ENCODE peak calls at places on chromosomes 11 and 22, in six cellular contexts. T is OCI-LY7, B is choroid plexus epithelial cell, Z is mucosa of descending colon, V is RWPE1, M is AG10803. O is an unnamed sample.

GRCh38 chr11:3049430-3050243 is 7.6 kb downstream of the CARS1 start:
- DNase-seq in V (peak; percentile 91), B (peak; percentile 98), Z (peak; percentile 64), M (peak; percentile 96), T (peak; percentile 10), O (peak; percentile 93)

GRCh38 chr11:2778630-2779498 is 79.1 kb upstream of the KCNQ1OT1 start:
- DNase-seq in V (peak; percentile 80), B (peak; percentile 26), T (no peak), Z (peak; percentile 78), M (peak; percentile 63), O (peak; percentile 27)

GRCh38 chr11:39247570-39248137 is 2211.8 kb downstream of the LRRC4C start:
- DNase-seq in M (no peak), T (no peak), V (no peak), B (no peak), Z (no peak), O (no peak)

GRCh38 chr11:120579601-120580000 is 68.1 kb downstream of the GRIK4 start:
- DNase-seq in M (no peak), B (no peak), V (no peak), Z (no peak), T (no peak), O (no peak)

GRCh38 chr11:91776660-91777059 is 448.0 kb upstream of the FAT3 start:
- DNase-seq in V (no peak), B (no peak), T (no peak), Z (peak; percentile 28), M (no peak), O (no peak)

GRCh38 chr11:45655347-45655756 is 10.1 kb downstream of the CHST1 start:
- DNase-seq in Z (peak; percentile 79), T (peak; percentile 66), M (peak; percentile 53), V (peak; percentile 80), B (peak; percentile 88), O (peak; percentile 60)

GRCh38 chr11:69888671-69889076 is 69.5 kb upstream of the FGF3 start:
- DNase-seq in Z (peak; percentile 88), B (peak; percentile 64), M (peak; percentile 35), T (peak; percentile 64), V (peak; percentile 78), O (peak; percentile 28)

GRCh38 chr11:76371170-76371569 is 9.8 kb downstream of the THAP12 start:
- DNase-seq in B (peak; percentile 81), M (peak; percentile 50), V (peak; percentile 61), T (no peak), Z (no peak), O (peak; percentile 64)

GRCh38 chr22:28333106-28333505 is 346.5 kb downstream of the TTC28 start:
- DNase-seq in V (no peak), M (no peak), B (no peak), Z (no peak), T (no peak), O (no peak)

GRCh38 chr11:113473983-113474361 is 1.2 kb downstream of the DRD2 start:
- DNase-seq in Z (no peak), M (no peak), T (no peak), V (no peak), B (no peak), O (no peak)

GRCh38 chr11:113475160-113475761 is at the start of gene DRD2:
- DNase-seq in M (no peak), Z (peak; percentile 9), V (no peak), T (no peak), B (peak; percentile 21), O (no peak)

GRCh38 chr11:113476553-113476952 is 1.4 kb upstream of the DRD2 start:
- DNase-seq in V (no peak), M (no peak), T (no peak), Z (no peak), B (no peak), O (no peak)

GRCh38 chr11:113474362-113475159 is 637 bp downstream of the DRD2 start:
- DNase-seq in M (peak; percentile 59), B (peak; percentile 83), T (peak; percentile 14), Z (peak; percentile 87), V (peak; percentile 82), O (peak; percentile 63)

GRCh38 chr11:113477321-113477720 is 2.1 kb upstream of the DRD2 start:
- DNase-seq in M (no peak), B (peak; percentile 4), Z (no peak), V (no peak), T (no peak), O (no peak)
- TF ChIP-seq CTCF in M (no peak), B (no peak), Z (no peak), V (no peak), T (no peak), O (peak; percentile 35)

GRCh38 chr11:12968836-12969235 is 40.3 kb upstream of the RASSF10 start:
- DNase-seq in T (no peak), B (no peak), M (no peak), Z (no peak), V (no peak), O (no peak)

GRCh38 chr11:12968101-12968500 is 41.0 kb upstream of the RASSF10 start:
- DNase-seq in Z (no peak), V (peak; percentile 71), M (no peak), B (no peak), T (no peak), O (no peak)

GRCh38 chr11:12975149-12975548 is 34.0 kb upstream of the RASSF10 start:
- DNase-seq in Z (no peak), T (no peak), M (no peak), V (no peak), B (no peak), O (no peak)

GRCh38 chr11:12971955-12972354 is 37.2 kb upstream of the RASSF10 start:
- DNase-seq in M (no peak), T (no peak), B (no peak), V (no peak), Z (no peak), O (no peak)

GRCh38 chr11:12973529-12974181 is 35.5 kb upstream of the RASSF10 start:
- DNase-seq in T (no peak), M (no peak), Z (no peak), B (peak; percentile 33), V (no peak), O (no peak)
- TF ChIP-seq CTCF in T (no peak), M (no peak), Z (no peak), B (peak; percentile 24), V (no peak), O (no peak)

GRCh38 chr11:79242616-79243015 is 198.2 kb downstream of the TENM4 start:
- DNase-seq in Z (no peak), M (no peak), V (no peak), T (no peak), B (peak; percentile 65), O (no peak)

GRCh38 chr11:79244175-79244804 is 196.5 kb downstream of the TENM4 start:
- DNase-seq in B (peak; percentile 94), V (peak; percentile 89), T (no peak), Z (no peak), M (peak; percentile 98), O (peak; percentile 84)

GRCh38 chr11:79241842-79242241 is 199.0 kb downstream of the TENM4 start:
- DNase-seq in B (no peak), T (no peak), Z (no peak), V (no peak), M (no peak), O (no peak)

GRCh38 chr11:79244805-79245197 is 196.0 kb downstream of the TENM4 start:
- DNase-seq in V (no peak), Z (no peak), B (no peak), T (no peak), M (no peak), O (no peak)

GRCh38 chr11:79243412-79244174 is 197.2 kb downstream of the TENM4 start:
- DNase-seq in M (no peak), B (peak; percentile 62), V (no peak), Z (no peak), T (no peak), O (no peak)
- TF ChIP-seq CTCF in M (no peak), B (no peak), V (no peak), Z (no peak), T (no peak), O (no peak)

DNA sequence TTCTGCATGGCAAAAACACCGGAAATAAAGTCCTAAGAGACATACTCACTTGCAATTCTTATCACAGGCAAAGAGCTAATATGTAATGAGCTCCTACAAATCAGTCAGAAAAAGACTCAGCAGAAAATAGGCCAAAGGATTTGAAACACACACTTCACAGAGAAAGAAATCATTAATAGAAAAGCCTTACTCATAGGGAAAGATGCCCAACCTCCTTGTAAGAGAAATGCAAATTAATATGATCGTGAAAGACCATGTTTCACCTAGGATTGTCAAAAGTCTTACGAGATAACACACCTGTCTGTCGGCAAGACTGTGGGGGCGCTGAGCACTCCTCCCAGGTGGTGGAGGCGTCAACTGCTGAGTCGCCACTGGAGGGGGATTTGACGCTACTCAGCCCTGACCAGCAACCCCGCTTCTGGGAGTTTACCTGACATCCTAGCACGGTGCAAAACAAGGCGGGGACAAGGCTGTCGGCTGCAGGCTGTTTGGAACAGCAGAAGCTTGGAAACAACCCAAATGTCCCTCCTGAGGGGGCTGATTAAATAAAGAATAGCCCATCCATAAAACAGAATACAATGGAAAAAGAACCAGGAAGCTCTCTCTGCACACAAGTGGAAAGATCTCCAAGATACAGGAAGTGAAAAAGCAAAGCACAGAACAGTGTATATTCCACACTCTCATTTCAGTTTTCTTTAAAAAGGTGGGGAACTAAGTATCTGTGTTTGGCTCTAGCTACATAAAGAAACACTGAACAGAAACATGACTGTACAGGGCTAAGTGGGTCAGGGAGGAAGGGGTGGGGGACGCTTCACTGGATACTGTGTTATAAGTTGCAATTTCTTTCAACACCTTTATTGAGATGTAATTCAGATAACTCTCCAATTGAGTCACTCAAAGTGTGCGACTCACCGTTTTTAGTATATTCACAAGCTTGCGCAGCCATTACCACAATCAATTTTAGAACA is 11.5 kb downstream of the CSNK1E start:
- DNase-seq in M (no peak), B (peak; percentile 69), V (no peak), Z (peak; percentile 41), T (peak; percentile 73), O (no peak)
- TF ChIP-seq CTCF in M (no peak), B (peak; percentile 16), V (no peak), Z (no peak), T (peak; percentile 61), O (no peak)